ENCODE peak calls at places on chromosomes 7 and 10, in four cellular contexts. K is HuH-7, L is heart right ventricle, A is HuH-7.5. M is an unnamed sample.

GRCh38 chr10:4650109-4650508 is 175.9 kb upstream of the AKR1E2 start:
- DNase-seq in K (no peak), L (no peak), A (no peak), M (no peak)

GRCh38 chr10:28432210-28432676 is 100.7 kb upstream of the WAC start:
- DNase-seq in K (peak), L (peak), A (peak), M (peak)

GRCh38 chr10:113764598-113764997 is 13.1 kb downstream of the PLEKHS1 start:
- DNase-seq in K (no peak), L (no peak), A (no peak), M (no peak)

GRCh38 chr10:66928791-66929190 is 3.0 kb downstream of the LRRTM3 start:
- DNase-seq in K (no peak), L (no peak), A (no peak), M (no peak)

GRCh38 chr7:36777062-36777461 is 52.8 kb upstream of the AOAH start:
- DNase-seq in K (no peak), L (no peak), A (no peak), M (no peak)

GRCh38 chr7:110386006-110386405 is 704.9 kb upstream of the LRRN3 start:
- DNase-seq in K (no peak), L (no peak), A (no peak), M (no peak)

GRCh38 chr7:23471090-23471859 is 984 bp upstream of the IGF2BP3 start:
- DNase-seq in K (peak), L (no peak), A (peak), M (no peak)

GRCh38 chr7:95905165-95905564 is 132.8 kb downstream of the DYNC1I1 start:
- DNase-seq in K (no peak), L (no peak), A (no peak), M (peak)

GRCh38 chr7:114979388-114979787 is 57.5 kb downstream of the MDFIC start:
- DNase-seq in K (no peak), L (peak), A (no peak), M (peak)

GRCh38 chr10:128130051-128130450 is 3.8 kb upstream of the MKI67 start:
- DNase-seq in K (no peak), L (no peak), A (no peak), M (no peak)

GRCh38 chr7:159109092-159110035 is 35.3 kb downstream of the VIPR2 start:
- DNase-seq in K (no peak), L (no peak), A (no peak), M (no peak)

GRCh38 chr10:85868627-85869499 is 497.7 kb downstream of the GRID1 start:
- DNase-seq in K (no peak), L (no peak), A (no peak), M (no peak)

GRCh38 chr7:90412458-90413184 is 9.4 kb downstream of the CLDN12 start:
- DNase-seq in K (no peak), L (no peak), A (no peak), M (no peak)

GRCh38 chr10:11450427-11450826 is 161.0 kb downstream of the USP6NL start:
- DNase-seq in K (no peak), L (no peak), A (no peak), M (no peak)

GRCh38 chr10:116521424-116522305 is 24.1 kb upstream of the PNLIP start:
- DNase-seq in K (peak), L (peak), A (peak), M (peak)

GRCh38 chr7:91264924-91265681 is 870 bp downstream of the FZD1 start:
- DNase-seq in K (no peak), L (peak), A (peak), M (peak)

GRCh38 chr10:116215651-116216050 is 57.4 kb downstream of the GFRA1 start:
- DNase-seq in K (no peak), L (no peak), A (no peak), M (no peak)

GRCh38 chr10:122301055-122301810 is 30.1 kb downstream of the BTBD16 start:
- DNase-seq in K (no peak), L (no peak), A (no peak), M (no peak)

GRCh38 chr10:43809211-43809930 is 160.7 kb upstream of the ZNF32 start:
- DNase-seq in K (no peak), L (no peak), A (no peak), M (no peak)

GRCh38 chr7:53800746-53801145 is 741.4 kb upstream of the VSTM2A start:
- DNase-seq in K (no peak), L (no peak), A (no peak), M (no peak)

GRCh38 chr10:73408061-73408460 is 5.8 kb downstream of the ANXA7 start:
- DNase-seq in K (no peak), L (no peak), A (no peak), M (no peak)

GRCh38 chr10:6114758-6115410 is 26.1 kb downstream of the RBM17 start:
- DNase-seq in K (no peak), L (peak), A (no peak), M (peak)

GRCh38 chr7:17580141-17580540 is 281.7 kb downstream of the AHR start:
- DNase-seq in K (no peak), L (no peak), A (no peak), M (no peak)

GRCh38 chr7:80838643-80839042 is 80.2 kb downstream of the SEMA3C start:
- DNase-seq in K (no peak), L (no peak), A (no peak), M (no peak)

GRCh38 chr7:157335991-157336382 is 817 bp upstream of the DNAJB6 start:
- DNase-seq in K (no peak), L (no peak), A (no peak), M (no peak)

GRCh38 chr7:157687158-157687557 is 350.4 kb downstream of the DNAJB6 start:
- DNase-seq in K (no peak), L (no peak), A (no peak), M (no peak)

GRCh38 chr10:208616-209015 is 73.4 kb downstream of the ZMYND11 start:
- DNase-seq in K (no peak), L (no peak), A (no peak), M (no peak)

GRCh38 chr10:123995082-123995460 is 98.3 kb downstream of the CHST15 start:
- DNase-seq in K (peak), L (no peak), A (no peak), M (no peak)